ENCODE peak calls at places on chromosomes 6 and 20, in eight cellular contexts. C is activated effector memory CD4-positive, alpha-beta T cell treated with anti-CD3 and anti-CD28 coated beads, Interleukin-2, amount 50 U/mL, for 16 hours; G is cardiac septum; L is T follicular helper cell; D is anterior cingulate cortex; T is effector memory CD4-positive, alpha-beta T cell; Q is HS-5; F is nephron progenitor cell. S is an unnamed sample.

GRCh38 chr20:6906871-6907270 is 139.4 kb downstream of the BMP2 start:
- DNase-seq in C (no peak), G (no peak), L (no peak), D (no peak), T (no peak), Q (no peak), F (no peak), S (no peak)

GRCh38 chr6:26170951-26171841 is 84.0 kb downstream of the HFE start:
- DNase-seq in C (no peak), G (no peak), L (no peak), D (no peak), T (no peak), Q (no peak), F (no peak), S (no peak)

GRCh38 chr6:3822747-3823445 is 26.3 kb upstream of the FAM50B start:
- DNase-seq in C (no peak), G (no peak), L (no peak), D (no peak), T (no peak), Q (no peak), F (no peak), S (no peak)

GRCh38 chr6:118774596-118774995 is 119.4 kb upstream of the ASF1A start:
- DNase-seq in C (no peak), G (no peak), L (no peak), D (no peak), T (no peak), Q (no peak), F (no peak), S (no peak)

GRCh38 chr6:111589366-111589765 is 16.3 kb downstream of the TRAF3IP2 start:
- DNase-seq in C (no peak), G (no peak), L (no peak), D (no peak), T (no peak), Q (peak), F (no peak), S (no peak)

GRCh38 chr20:23278172-23278571 is 72.4 kb upstream of the NXT1 start:
- DNase-seq in C (no peak), G (no peak), L (no peak), D (no peak), T (no peak), Q (no peak), F (no peak), S (no peak)

GRCh38 chr6:164085086-164085485 is 670.6 kb downstream of the QKI start:
- DNase-seq in C (no peak), G (no peak), L (no peak), D (peak), T (no peak), Q (no peak), F (no peak), S (no peak)

GRCh38 chr20:25623225-25623735 is 534 bp downstream of the NANP start:
- DNase-seq in C (peak), G (no peak), L (no peak), D (peak), T (peak), Q (peak), F (peak), S (no peak)

GRCh38 chr6:4017847-4018193 is 61.1 kb downstream of the FAM217A start:
- DNase-seq in C (no peak), G (no peak), L (no peak), D (no peak), T (no peak), Q (no peak), F (no peak), S (no peak)

GRCh38 chr6:113672691-113673149 is 184.4 kb upstream of the MARCKS start:
- DNase-seq in C (no peak), G (no peak), L (no peak), D (peak), T (no peak), Q (no peak), F (no peak), S (no peak)

GRCh38 chr20:21510414-21510971 is 3.4 kb downstream of the NKX2-2 start:
- DNase-seq in C (no peak), G (no peak), L (no peak), D (no peak), T (no peak), Q (no peak), F (peak), S (no peak)

S was measured in T-helper 22 cell.